ENCODE peak calls at places on chromosomes 16 and 17, in six cellular contexts. A is GM12878, R is K562, K is Panc1, H is HCT116, G is upper lobe of left lung. E is an unnamed sample. For H3K4me1, the result is how much of the 10 kb centered on the place peaks cover.

GRCh38 chr17:9943343-9943742 is 38.3 kb upstream of the RCVRN start:
- ATAC-seq in H (no peak), G (no peak), A (no peak), R (no peak), K (no peak), E (no peak)

GRCh38 chr16:780296-780695 is 7.9 kb downstream of the RPUSD1 start:
- ATAC-seq in R (no peak), K (no peak), G (no peak), A (no peak), H (no peak), E (no peak)

GRCh38 chr16:85978291-85978775 is 79.4 kb downstream of the IRF8 start:
- ATAC-seq in R (no peak), H (no peak), A (no peak), K (no peak), G (peak), E (no peak)

GRCh38 chr17:35788504-35788998 is 6.9 kb downstream of the MMP28 start:
- ATAC-seq in G (peak), H (peak), A (no peak), R (no peak), K (peak), E (peak)

GRCh38 chr16:58472827-58473226 is 27.1 kb upstream of the NDRG4 start:
- ATAC-seq in G (no peak), H (no peak), A (no peak), R (peak), K (no peak), E (no peak)

GRCh38 chr16:64627288-64627687 is 494.6 kb downstream of the CDH11 start:
- ATAC-seq in K (no peak), H (no peak), R (no peak), A (no peak), G (no peak), E (no peak)

GRCh38 chr17:2075336-2076056 is 20.6 kb downstream of the HIC1 start:
- ATAC-seq in R (no peak), H (no peak), A (no peak), K (no peak), G (peak), E (peak)

GRCh38 chr17:17561408-17562144 is 29.9 kb downstream of the PEMT start:
- ATAC-seq in A (no peak), R (no peak), G (peak), H (no peak), K (no peak), E (peak)

GRCh38 chr16:17002557-17002956 is 468.2 kb downstream of the XYLT1 start:
- ATAC-seq in H (no peak), K (no peak), G (no peak), R (no peak), A (peak), E (no peak)

GRCh38 chr17:56786989-56787482 is 46.7 kb downstream of the C17orf67 start:
- ATAC-seq in H (peak), G (peak), K (peak), R (no peak), A (peak), E (no peak)

GRCh38 chr17:27951872-27952271 is 58.7 kb upstream of the LYRM9 start:
- ATAC-seq in G (no peak), A (no peak), H (no peak), K (no peak), R (no peak), E (no peak)

GRCh38 chr17:47203984-47204721 is 5.0 kb upstream of the MYL4 start:
- ATAC-seq in A (peak), H (no peak), G (no peak), R (peak), K (no peak), E (no peak)

GRCh38 chr16:31880322-31880979 is 6.8 kb downstream of the ZNF267 start:
- ATAC-seq in G (peak), A (peak), K (peak), H (peak), R (peak), E (peak)

GRCh38 chr17:42520540-42520951 is 15.5 kb upstream of the NAGLU start:
- ATAC-seq in H (peak), A (no peak), K (no peak), R (peak), G (no peak), E (no peak)

GRCh38 chr17:81160306-81160705 is 5.0 kb upstream of the PVALEF start:
- ATAC-seq in K (no peak), R (no peak), G (peak), H (no peak), A (no peak), E (no peak)

GRCh38 chr16:58582971-58583765 is 46.5 kb downstream of the CNOT1 start:
- ATAC-seq in G (no peak), H (no peak), K (no peak), A (no peak), R (no peak), E (no peak)

GRCh38 chr16:7501868-7502267 is 169.2 kb downstream of the RBFOX1 start:
- ATAC-seq in H (no peak), K (no peak), R (no peak), A (no peak), G (no peak), E (no peak)

GRCh38 chr16:81861915-81862314 is 82.8 kb downstream of the PLCG2 start:
- ATAC-seq in G (no peak), R (no peak), K (no peak), H (no peak), A (no peak), E (peak)

GRCh38 chr17:4492762-4493561 is 5.7 kb upstream of the SPNS2 start:
- ATAC-seq in A (no peak), K (no peak), H (peak), G (no peak), R (peak), E (no peak)

GRCh38 chr17:59694344-59694743 is 12.9 kb downstream of the PTRH2 start:
- ATAC-seq in A (no peak), G (no peak), K (no peak), H (no peak), R (no peak), E (no peak)

GRCh38 chr16:12587646-12588277 is 215.9 kb downstream of the CPPED1 start:
- ATAC-seq in A (no peak), K (no peak), R (no peak), G (no peak), H (no peak), E (no peak)

GRCh38 chr16:28834349-28834748 is 11.6 kb downstream of the ATXN2L start:
- ATAC-seq in R (no peak), H (no peak), A (no peak), G (no peak), K (no peak), E (no peak)

GRCh38 chr17:81114694-81115093 is 50.6 kb upstream of the PVALEF start:
- ATAC-seq in G (no peak), K (no peak), R (no peak), A (no peak), H (no peak), E (no peak)

GRCh38 chr17:77421635-77421982 is 280.8 kb downstream of the SEC14L1 start:
- ATAC-seq in H (no peak), G (no peak), K (no peak), A (no peak), R (no peak), E (no peak)

GRCh38 chr16:74320707-74321106 is 24.1 kb downstream of the PSMD7 start:
- ATAC-seq in K (no peak), G (no peak), H (no peak), R (no peak), A (no peak), E (no peak)

GRCh38 chr17:4509923-4510614 is 11.4 kb downstream of the SPNS2 start:
- ATAC-seq in A (no peak), K (no peak), H (no peak), G (no peak), R (no peak), E (peak)

GRCh38 chr16:89295915-89296314 is 78.4 kb downstream of the ZNF778 start:
- ATAC-seq in A (no peak), K (no peak), R (no peak), H (no peak), G (no peak), E (no peak)

GRCh38 chr16:24035127-24035842 is 199.5 kb downstream of the PRKCB start:
- ATAC-seq in A (peak), R (peak), G (peak), K (peak), H (no peak), E (no peak)

GRCh38 chr16:66369055-66369592 is 2.6 kb downstream of the CDH5 start:
- ATAC-seq in H (no peak), A (peak), K (no peak), G (peak), R (no peak), E (no peak)

GRCh38 chr16:57871457-57871856 is 69.2 kb upstream of the KIFC3 start:
- ATAC-seq in R (no peak), H (no peak), G (no peak), K (no peak), A (no peak), E (no peak)

GRCh38 chr17:38656959-38657823 is 17.6 kb downstream of the EPOP start:
- ATAC-seq in K (no peak), G (no peak), R (no peak), A (no peak), H (no peak), E (no peak)

GRCh38 chr16:1839554-1839953 is 12.5 kb downstream of the FAHD1 start:
- ATAC-seq in G (no peak), A (no peak), H (no peak), K (peak), R (no peak), E (no peak)

GRCh38 chr17:82723169-82723807 is 6.8 kb downstream of the FN3KRP start:
- ATAC-seq in G (no peak), K (no peak), H (no peak), R (no peak), A (no peak), E (no peak)

GRCh38 chr17:81393684-81394376 is 1.4 kb upstream of the BAHCC1 start:
- ATAC-seq in K (peak), H (peak), R (peak), A (peak), G (peak), E (peak)

GRCh38 chr17:38605230-38605851 is 411 bp downstream of the SRCIN1 start:
- ATAC-seq in K (peak), R (peak), G (no peak), H (peak), A (peak), E (peak)

GRCh38 chr17:45302649-45303173 is 14.1 kb downstream of the MAP3K14 start:
- ATAC-seq in H (no peak), R (no peak), G (peak), A (peak), K (peak), E (peak)

GRCh38 chr16:67477960-67478554 is 2.9 kb downstream of the ATP6V0D1 start:
- ATAC-seq in R (no peak), H (no peak), G (no peak), A (no peak), K (no peak), E (no peak)

GRCh38 chr16:81551821-81552304 is 107.3 kb downstream of the CMIP start:
- ATAC-seq in G (no peak), R (peak), K (peak), H (no peak), A (no peak), E (no peak)

GRCh38 chr17:66508896-66509843 is 206.8 kb downstream of the PRKCA start:
- ATAC-seq in G (peak), H (peak), K (peak), R (peak), A (no peak), E (peak)

GRCh38 chr17:61461586-61461966 is 9.4 kb downstream of the TBX4 start:
- ATAC-seq in G (no peak), A (no peak), H (no peak), R (peak), K (no peak), E (no peak)

GRCh38 chr17:40086150-40087044 is 14.0 kb downstream of the NR1D1 start:
- ATAC-seq in K (peak), A (peak), R (peak), G (peak), H (peak), E (peak)
- TF ChIP-seq POLR2AphosphoS5 in K (no peak), A (no peak), R (no peak), G (no peak), H (no peak), E (no peak)

DNA sequence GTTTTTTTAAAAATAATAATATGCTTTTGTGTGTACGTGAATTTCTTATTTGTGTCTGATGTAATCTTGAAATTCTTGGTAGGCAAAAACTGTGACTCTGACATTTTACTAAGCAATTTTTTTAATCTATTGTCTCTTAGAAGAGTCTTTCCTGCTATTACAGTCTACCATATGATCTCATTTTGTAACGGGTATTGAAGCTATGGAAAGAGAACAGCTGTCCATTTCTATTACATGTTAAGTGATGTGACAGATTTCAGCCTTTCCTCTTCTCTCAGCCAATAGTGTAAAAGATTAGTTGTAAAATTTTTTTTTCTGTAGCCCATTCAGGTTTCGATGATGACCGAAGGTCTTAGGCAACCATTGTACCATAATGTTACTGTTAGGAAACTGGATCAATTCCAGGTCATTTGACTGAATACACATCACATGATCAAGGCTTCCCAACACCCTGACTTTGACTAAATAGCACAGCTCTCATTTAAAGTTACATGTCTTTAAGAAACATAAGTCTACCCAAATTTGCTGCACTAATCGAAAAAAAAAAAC is 147.6 kb upstream of the HLF start:
- ATAC-seq in G (no peak), R (no peak), H (no peak), A (no peak), K (no peak), E (no peak)
- H3K4me1 ChIP-seq in G (under half), R (under half), H (under half), A (under half), K (under half), E (under half)

GRCh38 chr16:21233521-21234150 is at the start of gene ANKS4B:
- ATAC-seq in H (no peak), A (no peak), K (no peak), G (no peak), R (no peak), E (no peak)
- TF ChIP-seq CTCF in H (no peak), A (no peak), K (no peak), G (no peak), R (no peak), E (no peak)

DNA sequence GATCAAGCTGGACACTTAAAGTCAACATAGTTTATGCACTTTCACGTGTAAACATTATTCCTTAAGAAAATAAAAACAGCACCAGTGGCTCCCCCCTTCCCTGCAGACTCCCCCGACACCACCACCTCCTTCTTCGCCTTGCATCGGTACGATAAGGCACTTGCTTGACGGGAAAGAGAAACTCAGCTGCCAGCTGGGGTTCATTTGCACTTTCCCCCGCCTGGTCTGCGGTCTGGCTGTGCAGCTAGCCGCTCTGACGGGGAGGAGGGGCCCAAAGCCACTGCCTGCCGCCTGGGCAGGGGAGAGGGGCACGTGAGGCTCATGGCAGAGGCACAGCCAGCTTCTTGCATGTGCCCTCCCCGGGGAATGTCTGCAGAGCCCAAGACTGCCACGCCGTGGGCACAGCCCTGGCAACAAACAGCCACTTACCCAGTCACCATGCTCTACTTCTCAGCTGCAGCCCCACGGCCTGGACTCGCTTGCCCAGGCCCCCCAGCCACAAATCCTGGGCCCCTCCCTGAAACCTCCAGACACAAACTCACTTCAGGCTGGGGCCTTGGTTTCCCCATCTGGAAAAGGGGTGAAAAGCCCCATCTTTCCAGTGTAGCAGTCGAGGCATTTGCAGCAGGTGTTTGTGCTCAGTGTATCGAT is 16.5 kb upstream of the PRM1 start:
- ATAC-seq in H (no peak), K (peak), G (peak), R (peak), A (peak), E (peak)
- TF ChIP-seq POLR2AphosphoS5 in H (no peak), K (no peak), G (peak), R (peak), A (no peak), E (no peak)

DNA sequence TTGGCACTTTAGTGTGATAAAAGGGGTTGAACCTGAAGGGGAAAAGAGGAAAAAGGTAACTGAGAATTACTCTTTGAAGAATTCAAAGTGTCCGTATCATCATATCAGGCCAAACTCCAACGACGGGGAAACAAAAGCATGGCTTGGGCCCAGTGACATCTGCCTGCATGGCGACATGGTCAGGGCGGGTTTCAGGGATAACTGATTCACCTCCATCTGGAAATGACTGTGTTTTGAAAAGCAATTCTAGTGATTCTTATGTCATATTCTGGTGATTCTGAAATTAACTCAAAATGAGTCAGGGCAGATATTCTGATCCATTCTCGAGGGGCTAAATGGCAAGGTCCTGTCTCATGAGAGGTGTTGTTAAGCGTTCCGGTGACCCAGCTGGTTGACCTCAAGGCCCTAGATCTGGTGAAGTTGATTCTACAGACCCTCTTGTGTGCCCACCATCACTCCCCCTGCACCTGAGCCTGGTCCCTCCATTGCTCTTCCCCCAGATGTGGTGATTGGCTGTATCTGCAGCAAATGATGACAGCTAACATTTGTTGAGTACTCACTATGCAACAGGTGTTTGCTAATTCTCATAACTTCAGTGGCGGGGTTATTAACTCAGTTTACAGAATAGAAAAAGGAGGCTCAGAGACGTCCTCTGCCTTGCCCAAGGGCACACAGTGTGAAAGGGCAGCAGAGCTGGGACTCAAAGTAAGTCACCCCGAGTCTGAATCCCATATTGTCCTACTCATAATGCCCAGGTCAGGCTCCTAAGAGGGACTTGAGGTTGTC is 251.8 kb downstream of the MAF start:
- ATAC-seq in H (no peak), A (no peak), K (no peak), R (no peak), G (no peak), E (no peak)
- H3K4me1 ChIP-seq in H (under half), A (under half), K (under half), R (under half), G (under half), E (under half)

DNA sequence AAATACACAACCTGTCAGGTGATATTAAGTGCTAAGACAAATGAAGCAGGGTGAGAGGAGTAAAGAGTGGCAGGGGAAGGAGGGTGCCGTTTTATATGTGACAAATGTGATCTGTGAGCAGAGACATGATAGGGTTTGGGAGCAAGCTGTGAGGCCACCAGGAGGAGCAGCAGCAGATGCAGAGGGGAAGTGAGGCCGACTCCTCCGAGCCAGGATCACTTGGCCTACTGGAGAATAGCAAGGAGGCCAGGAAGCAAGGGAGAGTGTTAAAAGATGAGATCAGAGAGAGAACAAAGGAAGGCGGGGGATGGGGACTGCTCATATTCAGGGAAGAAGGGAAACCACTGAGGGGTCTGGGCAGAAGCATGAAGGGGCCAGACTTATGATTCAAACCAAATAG is 129.4 kb downstream of the TANGO6 start:
- ATAC-seq in K (no peak), G (no peak), R (peak), H (peak), A (no peak), E (no peak)
- TF ChIP-seq CTCF in K (no peak), G (no peak), R (peak), H (peak), A (no peak), E (no peak)

GRCh38 chr17:64129765-64130558 is at the start of gene ERN1:
- ATAC-seq in R (peak), K (peak), A (peak), H (peak), G (peak), E (peak)
- TF ChIP-seq POLR2AphosphoS5 in R (peak), K (peak), A (peak), H (peak), G (peak), E (peak)

E was measured in gastroesophageal sphincter.